ENCODE peak calls at places on chromosomes 2 and 18, in nine cellular contexts. T is heart right ventricle, G is AG09309, S is colonic mucosa, D is coronary artery, N is HCT116, X is astrocyte, C is body of pancreas, K is GM06990. B is an unnamed sample.

GRCh38 chr18:4125246-4125938 is 329.7 kb downstream of the DLGAP1 start:
- DNase-seq in T (peak; percentile 30), G (no peak), S (no peak), D (no peak), N (no peak), X (peak; percentile 47), C (no peak), K (no peak), B (peak; percentile 88)

GRCh38 chr2:121253021-121253673 is 31.9 kb downstream of the TFCP2L1 start:
- DNase-seq in T (no peak), G (no peak), S (no peak), D (no peak), N (no peak), X (no peak), C (no peak), K (no peak), B (no peak)

GRCh38 chr2:110818767-110819481 is 86.6 kb downstream of the ACOXL start:
- DNase-seq in T (no peak), G (no peak), S (no peak), D (no peak), N (no peak), X (no peak), C (no peak), K (no peak), B (no peak)

GRCh38 chr2:229437467-229437866 is 166.4 kb upstream of the PID1 start:
- DNase-seq in T (no peak), G (no peak), S (no peak), D (no peak), N (no peak), X (no peak), C (no peak), K (no peak), B (no peak)

GRCh38 chr2:222424281-222424728 is at the start of gene SGPP2:
- DNase-seq in T (no peak), G (no peak), S (peak; percentile 74), D (no peak), N (no peak), X (no peak), C (peak; percentile 32), K (no peak), B (no peak)

GRCh38 chr2:148201075-148202004 is 180.4 kb downstream of the MBD5 start:
- DNase-seq in T (peak; percentile 24), G (no peak), S (peak; percentile 28), D (no peak), N (peak; percentile 42), X (no peak), C (peak; percentile 26), K (peak; percentile 16), B (peak; percentile 16)

GRCh38 chr2:111670776-111671175 is 213.2 kb downstream of the ANAPC1 start:
- DNase-seq in T (no peak), G (no peak), S (peak; percentile 11), D (peak; percentile 66), N (no peak), X (no peak), C (no peak), K (no peak), B (no peak)

GRCh38 chr18:32366586-32367538 is 103.8 kb downstream of the GAREM1 start:
- DNase-seq in T (no peak), G (no peak), S (no peak), D (no peak), N (no peak), X (peak; percentile 45), C (no peak), K (no peak), B (peak; percentile 34)

GRCh38 chr2:42009657-42010580 is 37.9 kb upstream of the PKDCC start:
- DNase-seq in T (no peak), G (no peak), S (no peak), D (no peak), N (no peak), X (peak; percentile 29), C (no peak), K (peak; percentile 31), B (peak; percentile 47)

GRCh38 chr2:36245632-36246031 is 109.9 kb upstream of the CRIM1 start:
- DNase-seq in T (no peak), G (no peak), S (no peak), D (no peak), N (no peak), X (no peak), C (no peak), K (no peak), B (no peak)

GRCh38 chr2:32627441-32627900 is 379 bp upstream of the TTC27 start:
- DNase-seq in T (peak; percentile 35), G (peak; percentile 11), S (peak; percentile 44), D (peak; percentile 78), N (no peak), X (peak; percentile 59), C (peak; percentile 44), K (no peak), B (peak; percentile 55)

GRCh38 chr2:32623311-32623706 is 4.5 kb upstream of the TTC27 start:
- DNase-seq in T (no peak), G (no peak), S (no peak), D (no peak), N (no peak), X (no peak), C (no peak), K (no peak), B (no peak)

GRCh38 chr2:32624813-32625212 is 3.0 kb upstream of the TTC27 start:
- DNase-seq in T (no peak), G (no peak), S (no peak), D (no peak), N (no peak), X (no peak), C (no peak), K (no peak), B (no peak)

GRCh38 chr2:32627901-32628645 is at the start of gene TTC27:
- DNase-seq in T (peak; percentile 95), G (peak; percentile 79), S (peak; percentile 99), D (peak; percentile 95), N (peak; percentile 92), X (peak; percentile 90), C (peak; percentile 95), K (peak; percentile 95), B (peak; percentile 93)

GRCh38 chr2:32626591-32627221 is 1.1 kb upstream of the TTC27 start:
- DNase-seq in T (no peak), G (no peak), S (no peak), D (no peak), N (no peak), X (no peak), C (no peak), K (no peak), B (no peak)
- H3K4me3 ChIP-seq in T (no peak overlapping the region), G (no peak overlapping the region), S (no peak overlapping the region), D (peak overlapping the region; percentile 92), N (no peak overlapping the region), X (no peak overlapping the region), C (no peak overlapping the region), K (no peak overlapping the region), B (no peak overlapping the region)

DNA sequence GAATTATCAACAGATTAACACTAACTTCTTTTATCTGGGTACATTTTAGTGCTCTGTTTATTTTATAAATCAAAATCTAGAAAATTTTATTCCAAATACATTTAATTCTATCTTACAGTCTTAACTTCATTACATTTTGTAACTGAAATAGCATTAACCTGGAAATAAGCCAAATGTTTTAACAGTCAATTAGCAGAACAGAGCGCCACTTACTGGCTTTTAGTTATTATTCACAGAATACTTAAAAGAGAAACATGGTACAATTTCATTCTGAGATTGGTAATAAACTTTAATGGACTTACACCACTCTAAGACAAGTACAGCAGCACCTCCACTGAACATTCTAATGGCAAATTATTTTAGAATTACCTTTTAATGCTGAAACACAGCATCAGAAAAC is 38.6 kb downstream of the SS18 start:
- DNase-seq in T (no peak), G (no peak), S (no peak), D (no peak), N (no peak), X (no peak), C (no peak), K (no peak), B (no peak)
- TF ChIP-seq CTCF in T (no peak), G (no peak), S (no peak), D (no peak), N (no peak), X (no peak), C (no peak), K (no peak), B (no peak)

DNA sequence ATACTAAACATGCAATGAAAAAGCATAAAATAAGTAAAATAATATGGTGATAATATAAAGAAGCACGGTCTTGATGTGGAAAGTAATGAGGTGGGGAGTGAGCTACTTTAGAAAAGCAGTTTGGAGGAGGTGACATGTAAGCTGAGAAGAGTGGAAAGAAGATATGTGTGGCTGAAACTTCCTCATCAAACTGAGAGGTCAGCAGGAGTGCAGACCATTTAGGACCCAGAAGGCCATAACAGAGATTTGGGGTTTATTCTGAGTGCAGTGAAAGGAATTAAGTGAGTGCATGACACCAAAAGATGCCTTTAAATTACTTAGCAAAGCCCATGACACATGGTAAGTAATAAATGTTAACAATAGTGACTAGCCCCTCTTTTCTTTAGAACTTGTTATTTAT is 24.4 kb upstream of the TMEM182 start:
- DNase-seq in T (no peak), G (no peak), S (no peak), D (no peak), N (no peak), X (no peak), C (no peak), K (no peak), B (no peak)
- H3K4me3 ChIP-seq in T (peak overlapping the region; percentile 90), G (no peak overlapping the region), S (peak overlapping the region; percentile 97), D (peak overlapping the region; percentile 94), N (peak overlapping the region; percentile 90), X (peak overlapping the region; percentile 83), C (no peak overlapping the region), K (peak overlapping the region; percentile 88), B (no peak overlapping the region)

GRCh38 chr2:62643100-62643471 is 62.4 kb upstream of the EHBP1 start:
- DNase-seq in T (no peak), G (no peak), S (no peak), D (no peak), N (no peak), X (no peak), C (no peak), K (no peak), B (no peak)
- TF ChIP-seq CTCF in T (no peak), G (no peak), S (no peak), D (no peak), N (no peak), X (no peak), C (no peak), K (no peak), B (no peak)

DNA sequence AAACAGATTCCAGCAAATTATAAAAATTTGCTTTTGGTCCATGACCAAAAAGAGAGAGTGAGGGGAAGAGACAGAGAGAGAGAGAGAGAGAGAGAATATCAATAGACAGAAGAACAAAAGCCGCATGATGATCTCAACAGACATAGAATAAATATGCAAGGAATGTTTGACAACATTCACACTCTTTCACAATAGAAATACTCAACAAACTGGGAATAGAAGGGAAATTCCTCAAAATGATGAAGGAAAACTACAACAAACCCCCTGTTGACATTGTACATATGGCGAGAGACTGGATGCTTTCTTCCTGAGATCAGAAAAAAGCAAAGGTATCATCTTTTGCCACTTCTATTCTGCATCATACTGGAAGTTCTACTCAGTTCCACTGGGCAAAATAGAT is 309.7 kb downstream of the RAD51AP2 start:
- DNase-seq in T (no peak), G (peak; percentile 42), S (no peak), D (no peak), N (no peak), X (peak; percentile 76), C (no peak), K (no peak), B (peak; percentile 4)
- H3K4me3 ChIP-seq in T (no peak overlapping the region), G (no peak overlapping the region), S (no peak overlapping the region), D (no peak overlapping the region), N (no peak overlapping the region), X (no peak overlapping the region), C (no peak overlapping the region), K (no peak overlapping the region), B (no peak overlapping the region)

GRCh38 chr2:233928594-233929351 is 11.6 kb downstream of the TRPM8 start:
- DNase-seq in T (no peak), G (no peak), S (peak; percentile 32), D (no peak), N (no peak), X (no peak), C (no peak), K (no peak), B (peak; percentile 39)
- TF ChIP-seq CTCF in T (no peak), G (peak; percentile 55), S (peak; percentile 27), D (no peak), N (peak; percentile 83), X (peak; percentile 73), C (no peak), K (peak; percentile 45), B (peak; percentile 60)

B was measured in fibroblast of the aortic adventitia.